ENCODE peak calls at places on chromosomes 2 and 18, in six cellular contexts. S, F, N, Z, E and L are unnamed samples.

GRCh38 chr18:3248670-3249359 is 1.2 kb downstream of the MYL12A start:
- DNase-seq in S (no peak), F (peak; percentile 61), N (no peak), Z (peak; percentile 65), E (peak; percentile 77), L (peak; percentile 62)

GRCh38 chr2:215434447-215435260 is 1.2 kb downstream of the FN1 start:
- DNase-seq in S (no peak), F (no peak), N (no peak), Z (peak; percentile 28), E (no peak), L (no peak)

GRCh38 chr2:126543081-126543480 is 112.9 kb upstream of the GYPC start:
- DNase-seq in S (no peak), F (no peak), N (no peak), Z (peak; percentile 6), E (no peak), L (no peak)

GRCh38 chr2:18251486-18251885 is 309.0 kb downstream of the RDH14 start:
- DNase-seq in S (no peak), F (no peak), N (no peak), Z (no peak), E (no peak), L (no peak)

GRCh38 chr2:173205375-173205774 is 129.7 kb downstream of the MAP3K20 start:
- DNase-seq in S (no peak), F (no peak), N (no peak), Z (no peak), E (no peak), L (peak; percentile 25)

GRCh38 chr2:133480707-133481429 is 87.4 kb downstream of the NCKAP5 start:
- DNase-seq in S (no peak), F (peak; percentile 72), N (no peak), Z (peak; percentile 64), E (no peak), L (no peak)

GRCh38 chr2:219090436-219090835 is 29.7 kb upstream of the IHH start:
- DNase-seq in S (no peak), F (no peak), N (no peak), Z (no peak), E (no peak), L (no peak)

GRCh38 chr2:6946722-6947121 is 29.5 kb downstream of the RNF144A start:
- DNase-seq in S (no peak), F (peak; percentile 82), N (no peak), Z (peak; percentile 91), E (no peak), L (no peak)

GRCh38 chr18:9516437-9517064 is 41.2 kb downstream of the RALBP1 start:
- DNase-seq in S (peak; percentile 63), F (peak; percentile 33), N (no peak), Z (peak; percentile 79), E (peak; percentile 83), L (peak; percentile 42)

GRCh38 chr2:104429978-104430740 is 423.8 kb upstream of the POU3F3 start:
- DNase-seq in S (no peak), F (no peak), N (no peak), Z (no peak), E (no peak), L (no peak)

GRCh38 chr2:221501210-221501882 is 70.8 kb downstream of the EPHA4 start:
- DNase-seq in S (no peak), F (no peak), N (no peak), Z (no peak), E (no peak), L (no peak)

GRCh38 chr2:70123051-70123828 is 36.0 kb downstream of the PCBP1 start:
- DNase-seq in S (no peak), F (no peak), N (no peak), Z (peak; percentile 34), E (no peak), L (peak; percentile 62)

GRCh38 chr2:236570081-236570979 is 705 bp downstream of the ACKR3 start:
- DNase-seq in S (no peak), F (peak; percentile 8), N (no peak), Z (peak; percentile 6), E (peak; percentile 47), L (no peak)

GRCh38 chr18:49608892-49609291 is 47.0 kb downstream of the LIPG start:
- DNase-seq in S (no peak), F (peak; percentile 87), N (no peak), Z (no peak), E (no peak), L (no peak)

GRCh38 chr2:233061591-233062446 is 1.7 kb downstream of the INPP5D start:
- DNase-seq in S (peak; percentile 48), F (no peak), N (no peak), Z (peak; percentile 8), E (peak; percentile 84), L (peak; percentile 49)

GRCh38 chr18:27668126-27668525 is 483.0 kb upstream of the CHST9 start:
- DNase-seq in S (no peak), F (no peak), N (no peak), Z (peak; percentile 21), E (no peak), L (no peak)

GRCh38 chr2:192051533-192051932 is 143.2 kb downstream of the TMEFF2 start:
- DNase-seq in S (no peak), F (no peak), N (no peak), Z (no peak), E (no peak), L (no peak)

GRCh38 chr18:50356036-50356945 is 18.6 kb upstream of the SKA1 start:
- DNase-seq in S (no peak), F (peak; percentile 55), N (no peak), Z (no peak), E (no peak), L (no peak)

GRCh38 chr18:28080876-28081300 is 96.0 kb downstream of the CDH2 start:
- DNase-seq in S (no peak), F (no peak), N (no peak), Z (no peak), E (no peak), L (no peak)

GRCh38 chr2:16767789-16768188 is 102.2 kb upstream of the CYRIA start:
- DNase-seq in S (no peak), F (no peak), N (no peak), Z (no peak), E (no peak), L (no peak)
- H2AFZ ChIP-seq in S (no peak overlapping the region), F (no peak overlapping the region), N (no peak overlapping the region), Z (no peak overlapping the region), E (no peak overlapping the region), L (no peak overlapping the region)

GRCh38 chr2:230176996-230177395 is 42.8 kb downstream of the SP110 start:
- DNase-seq in S (no peak), F (no peak), N (no peak), Z (no peak), E (no peak), L (no peak)

GRCh38 chr2:230179907-230180306 is 39.9 kb downstream of the SP110 start:
- DNase-seq in S (no peak), F (no peak), N (no peak), Z (no peak), E (no peak), L (no peak)

GRCh38 chr2:230181245-230181644 is 38.5 kb downstream of the SP110 start:
- DNase-seq in S (no peak), F (no peak), N (no peak), Z (no peak), E (no peak), L (no peak)

GRCh38 chr2:230174466-230174865 is 45.3 kb downstream of the SP110 start:
- DNase-seq in S (no peak), F (no peak), N (no peak), Z (no peak), E (no peak), L (no peak)

GRCh38 chr2:230179086-230179485 is 40.7 kb downstream of the SP110 start:
- DNase-seq in S (no peak), F (no peak), N (no peak), Z (no peak), E (no peak), L (no peak)
- H2AFZ ChIP-seq in S (no peak overlapping the region), F (no peak overlapping the region), N (no peak overlapping the region), Z (no peak overlapping the region), E (no peak overlapping the region), L (no peak overlapping the region)

DNA sequence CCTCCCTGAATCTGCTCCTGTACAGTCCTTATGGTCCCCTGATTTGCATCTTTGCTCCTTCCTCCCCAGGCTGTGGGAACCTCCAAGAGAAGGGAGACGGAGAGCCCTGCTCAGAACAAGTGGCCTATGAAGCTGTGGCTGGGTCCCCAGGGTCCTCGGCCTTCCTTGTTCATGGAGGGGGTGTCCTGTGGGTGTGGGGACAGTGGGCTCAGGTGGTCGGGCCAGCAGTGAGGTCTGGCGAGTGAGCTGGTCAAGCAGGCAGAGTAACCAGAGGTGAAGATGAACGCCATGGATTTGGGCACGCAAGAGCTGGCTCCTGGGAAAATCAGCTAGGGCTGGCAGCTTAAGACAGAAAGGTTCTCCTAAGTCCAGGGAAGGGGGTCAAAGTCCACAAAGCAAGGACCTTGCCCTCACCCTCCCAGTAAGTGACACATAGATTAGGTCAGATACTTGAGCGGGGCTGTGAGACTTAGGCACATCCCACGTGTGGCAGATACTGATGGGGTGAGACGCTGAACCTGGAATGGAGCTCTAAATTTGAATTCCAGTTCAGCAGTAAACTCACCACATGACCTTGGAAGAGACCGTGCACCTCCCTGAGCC is 24.8 kb downstream of the GNLY start:
- DNase-seq in S (no peak), F (no peak), N (no peak), Z (no peak), E (no peak), L (peak; percentile 45)
- H2AFZ ChIP-seq in S (no peak overlapping the region), F (no peak overlapping the region), N (no peak overlapping the region), Z (no peak overlapping the region), E (no peak overlapping the region), L (no peak overlapping the region)

GRCh38 chr2:170817247-170817998 is 736 bp downstream of the GAD1 start:
- DNase-seq in S (peak; percentile 60), F (peak; percentile 65), N (no peak), Z (peak; percentile 34), E (no peak), L (no peak)

GRCh38 chr2:170815311-170815710 is 1.4 kb upstream of the GAD1 start:
- DNase-seq in S (no peak), F (no peak), N (no peak), Z (no peak), E (no peak), L (no peak)

GRCh38 chr2:170814551-170815245 is 2.0 kb upstream of the GAD1 start:
- DNase-seq in S (no peak), F (no peak), N (no peak), Z (no peak), E (no peak), L (no peak)

GRCh38 chr2:170816499-170817246 is at the start of gene GAD1:
- DNase-seq in S (peak; percentile 61), F (peak; percentile 86), N (no peak), Z (peak; percentile 79), E (peak; percentile 83), L (peak; percentile 85)

GRCh38 chr2:170815746-170816498 is 765 bp upstream of the GAD1 start:
- DNase-seq in S (peak; percentile 89), F (peak; percentile 64), N (no peak), Z (peak; percentile 82), E (peak; percentile 88), L (peak; percentile 89)
- H2AFZ ChIP-seq in S (no peak overlapping the region), F (peak overlapping the region; percentile 81), N (peak overlapping the region; percentile 23), Z (peak overlapping the region; percentile 99), E (peak overlapping the region; percentile 79), L (no peak overlapping the region)

GRCh38 chr2:11743531-11743815 is 3.0 kb upstream of the LPIN1 start:
- DNase-seq in S (no peak), F (no peak), N (no peak), Z (no peak), E (no peak), L (no peak)
- H2AFZ ChIP-seq in S (no peak overlapping the region), F (no peak overlapping the region), N (no peak overlapping the region), Z (no peak overlapping the region), E (no peak overlapping the region), L (no peak overlapping the region)